ENCODE peak calls at places on chromosomes 4 and X, in nine cellular contexts. X is T-helper 2 cell, V is A673, E is IMR-90, Y is fibroblast of villous mesenchyme, D is NCI-H2081, R is iris pigment epithelial cell, Q is head of caudate nucleus, K is GM12892. I is an unnamed sample.

GRCh38 chr4:140704964-140705363 is 51.2 kb downstream of the TBC1D9 start:
- DNase-seq in X (no peak), V (no peak), E (no peak), Y (no peak), D (no peak), R (no peak), Q (no peak), K (no peak), I (no peak)

GRCh38 chr4:79851625-79852304 is 221.3 kb downstream of the ANTXR2 start:
- DNase-seq in X (no peak), V (no peak), E (peak), Y (peak), D (no peak), R (peak), Q (no peak), K (no peak), I (no peak)

GRCh38 chrX:103215768-103216085 is 819 bp downstream of the BEX4 start:
- DNase-seq in X (no peak), V (peak), E (no peak), Y (no peak), D (peak), R (peak), Q (peak), K (no peak), I (no peak)

GRCh38 chr4:140637836-140638235 is 69.1 kb upstream of the UCP1 start:
- DNase-seq in X (no peak), V (peak), E (no peak), Y (peak), D (no peak), R (peak), Q (peak), K (no peak), I (no peak)

GRCh38 chr4:151486166-151486565 is 77.2 kb downstream of the FHIP1A start:
- DNase-seq in X (no peak), V (no peak), E (peak), Y (peak), D (no peak), R (peak), Q (no peak), K (no peak), I (no peak)

GRCh38 chr4:34676390-34676789 is 1567.9 kb downstream of the ARAP2 start:
- DNase-seq in X (no peak), V (no peak), E (no peak), Y (no peak), D (no peak), R (peak), Q (no peak), K (no peak), I (no peak)

GRCh38 chrX:17414839-17415238 is 39.8 kb downstream of the NHS start:
- DNase-seq in X (no peak), V (no peak), E (no peak), Y (no peak), D (no peak), R (no peak), Q (peak), K (no peak), I (no peak)

GRCh38 chrX:75156537-75156945 is 458 bp upstream of the ABCB7 start:
- DNase-seq in X (no peak), V (peak), E (peak), Y (peak), D (no peak), R (peak), Q (no peak), K (no peak), I (no peak)

GRCh38 chrX:6778547-6779231 is 243.8 kb upstream of the VCX3A start:
- DNase-seq in X (no peak), V (no peak), E (no peak), Y (no peak), D (no peak), R (no peak), Q (peak), K (no peak), I (no peak)

GRCh38 chr4:117334451-117335188 is 249.2 kb upstream of the TRAM1L1 start:
- DNase-seq in X (no peak), V (no peak), E (no peak), Y (no peak), D (no peak), R (no peak), Q (no peak), K (no peak), I (no peak)

GRCh38 chr4:154478547-154478946 is 13.1 kb downstream of the DCHS2 start:
- DNase-seq in X (no peak), V (no peak), E (no peak), Y (no peak), D (no peak), R (no peak), Q (no peak), K (no peak), I (no peak)

GRCh38 chrX:93874554-93874953 is 200.5 kb downstream of the FAM133A start:
- DNase-seq in X (no peak), V (peak), E (no peak), Y (peak), D (peak), R (peak), Q (peak), K (no peak), I (no peak)

GRCh38 chrX:39975094-39975865 is 122.5 kb downstream of the BCOR start:
- DNase-seq in X (no peak), V (no peak), E (no peak), Y (no peak), D (no peak), R (no peak), Q (no peak), K (no peak), I (no peak)

GRCh38 chr4:153269223-153269990 is 65.2 kb downstream of the TRIM2 start:
- DNase-seq in X (no peak), V (no peak), E (no peak), Y (no peak), D (no peak), R (no peak), Q (no peak), K (no peak), I (no peak)

GRCh38 chr4:105978684-105979296 is 83.5 kb downstream of the NPNT start:
- DNase-seq in X (no peak), V (peak), E (no peak), Y (peak), D (no peak), R (peak), Q (no peak), K (no peak), I (no peak)

GRCh38 chr4:145716661-145717200 is 36.8 kb downstream of the C4orf51 start:
- DNase-seq in X (no peak), V (no peak), E (no peak), Y (no peak), D (no peak), R (no peak), Q (no peak), K (no peak), I (no peak)

GRCh38 chr4:17781072-17781830 is at the start of gene FAM184B:
- DNase-seq in X (no peak), V (peak), E (no peak), Y (no peak), D (peak), R (no peak), Q (peak), K (no peak), I (no peak)

GRCh38 chrX:68433155-68433980 is at the start of gene OPHN1:
- DNase-seq in X (no peak), V (peak), E (peak), Y (peak), D (peak), R (peak), Q (peak), K (no peak), I (no peak)

GRCh38 chr4:170386974-170387373 is 297.2 kb upstream of the AADAT start:
- DNase-seq in X (no peak), V (no peak), E (peak), Y (peak), D (no peak), R (peak), Q (no peak), K (no peak), I (no peak)

GRCh38 chrX:111284615-111285294 is 14.5 kb upstream of the CAPN6 start:
- DNase-seq in X (no peak), V (no peak), E (no peak), Y (no peak), D (no peak), R (no peak), Q (no peak), K (no peak), I (no peak)

GRCh38 chr4:10121568-10122097 is 5.0 kb upstream of the WDR1 start:
- DNase-seq in X (no peak), V (no peak), E (no peak), Y (no peak), D (no peak), R (no peak), Q (no peak), K (no peak), I (no peak)

GRCh38 chr4:25350561-25350960 is 26.5 kb upstream of the ANAPC4 start:
- DNase-seq in X (no peak), V (peak), E (no peak), Y (no peak), D (no peak), R (no peak), Q (no peak), K (no peak), I (no peak)

GRCh38 chr4:13907255-13907751 is 279.8 kb upstream of the BOD1L1 start:
- DNase-seq in X (no peak), V (peak), E (peak), Y (peak), D (no peak), R (peak), Q (no peak), K (no peak), I (no peak)

I was measured in T-helper 22 cell.